ENCODE peak calls at places on chromosomes 16 and 17, in eight cellular contexts. J, G, P, H, Y, E, Z and S are unnamed samples.
A peak's percentile ranks its signal among the peaks of the same experiment; 100 is the strongest.

GRCh38 chr16:12228607-12229499 is 252.3 kb downstream of the SNX29 start:
- DNase-seq in J (no peak), G (no peak), P (no peak), H (peak; percentile 29), Y (peak; percentile 18), E (peak; percentile 61), Z (peak; percentile 89), S (no peak)

GRCh38 chr16:85689285-85689949 is 663 bp upstream of the GINS2 start:
- DNase-seq in J (no peak), G (no peak), P (no peak), H (no peak), Y (no peak), E (no peak), Z (no peak), S (no peak)

GRCh38 chr17:10177921-10178788 is 20.3 kb downstream of the GAS7 start:
- DNase-seq in J (no peak), G (no peak), P (no peak), H (no peak), Y (no peak), E (peak; percentile 87), Z (peak; percentile 87), S (no peak)

GRCh38 chr16:86217891-86218270 is 292.4 kb upstream of the FOXF1 start:
- DNase-seq in J (no peak), G (no peak), P (no peak), H (no peak), Y (no peak), E (no peak), Z (no peak), S (no peak)

GRCh38 chr17:9169116-9169515 is 147.8 kb downstream of the NTN1 start:
- DNase-seq in J (no peak), G (no peak), P (no peak), H (no peak), Y (no peak), E (no peak), Z (no peak), S (no peak)

GRCh38 chr17:63314766-63315165 is 131.3 kb downstream of the CYB561 start:
- DNase-seq in J (no peak), G (no peak), P (no peak), H (no peak), Y (no peak), E (no peak), Z (no peak), S (no peak)

GRCh38 chr17:46020023-46020735 is 21.1 kb downstream of the STH start:
- DNase-seq in J (peak; percentile 44), G (peak; percentile 41), P (no peak), H (no peak), Y (no peak), E (no peak), Z (no peak), S (peak; percentile 60)

GRCh38 chr17:29760279-29760721 is 137.6 kb upstream of the CORO6 start:
- DNase-seq in J (peak; percentile 32), G (peak; percentile 35), P (no peak), H (no peak), Y (no peak), E (no peak), Z (no peak), S (peak; percentile 46)

GRCh38 chr17:72004011-72004427 is 116.8 kb upstream of the SOX9 start:
- DNase-seq in J (no peak), G (no peak), P (no peak), H (no peak), Y (no peak), E (no peak), Z (no peak), S (no peak)

GRCh38 chr16:19515765-19516164 is 6.1 kb downstream of the GDE1 start:
- DNase-seq in J (no peak), G (no peak), P (no peak), H (no peak), Y (no peak), E (no peak), Z (no peak), S (no peak)

GRCh38 chr17:38751144-38751802 is 1.3 kb upstream of the PSMB3 start:
- DNase-seq in J (no peak), G (no peak), P (no peak), H (no peak), Y (no peak), E (no peak), Z (no peak), S (no peak)

GRCh38 chr17:57834146-57834741 is 15.6 kb downstream of the MRPS23 start:
- DNase-seq in J (no peak), G (no peak), P (no peak), H (no peak), Y (peak; percentile 7), E (peak; percentile 34), Z (peak; percentile 83), S (no peak)

GRCh38 chr17:7313028-7313889 is 1.9 kb downstream of the GPS2 start:
- DNase-seq in J (no peak), G (no peak), P (no peak), H (no peak), Y (no peak), E (no peak), Z (peak; percentile 60), S (no peak)

GRCh38 chr17:57985675-57985974 is 2.4 kb downstream of the VEZF1 start:
- DNase-seq in J (no peak), G (no peak), P (no peak), H (no peak), Y (no peak), E (no peak), Z (no peak), S (no peak)

GRCh38 chr17:59365383-59365981 is 34.0 kb downstream of the YPEL2 start:
- DNase-seq in J (no peak), G (no peak), P (no peak), H (no peak), Y (no peak), E (no peak), Z (no peak), S (peak; percentile 11)

GRCh38 chr16:23282508-23282907 is 19.6 kb upstream of the SCNN1B start:
- DNase-seq in J (no peak), G (no peak), P (no peak), H (no peak), Y (no peak), E (no peak), Z (no peak), S (no peak)

GRCh38 chr17:73999246-73999645 is 204.2 kb upstream of the RPL38 start:
- DNase-seq in J (no peak), G (no peak), P (no peak), H (no peak), Y (no peak), E (no peak), Z (no peak), S (no peak)

GRCh38 chr17:39251997-39252396 is 26.3 kb upstream of the STAC2 start:
- DNase-seq in J (no peak), G (no peak), P (no peak), H (no peak), Y (no peak), E (no peak), Z (no peak), S (no peak)

GRCh38 chr17:81480140-81480917 is 32.3 kb downstream of the ACTG1 start:
- DNase-seq in J (no peak), G (no peak), P (no peak), H (no peak), Y (no peak), E (peak; percentile 68), Z (no peak), S (no peak)

GRCh38 chr16:81651758-81652718 is 127.1 kb upstream of the PLCG2 start:
- DNase-seq in J (no peak), G (no peak), P (no peak), H (no peak), Y (no peak), E (no peak), Z (no peak), S (no peak)

GRCh38 chr17:30812218-30813177 is 12.0 kb downstream of the CRLF3 start:
- DNase-seq in J (no peak), G (no peak), P (no peak), H (no peak), Y (no peak), E (no peak), Z (no peak), S (no peak)

GRCh38 chr17:1078062-1078711 is 81.3 kb downstream of the TIMM22 start:
- DNase-seq in J (no peak), G (no peak), P (no peak), H (no peak), Y (no peak), E (no peak), Z (no peak), S (no peak)

GRCh38 chr17:15092762-15093161 is 172.4 kb downstream of the PMP22 start:
- DNase-seq in J (no peak), G (no peak), P (no peak), H (no peak), Y (no peak), E (no peak), Z (no peak), S (no peak)

GRCh38 chr16:3027488-3027795 is 3.6 kb downstream of the THOC6 start:
- DNase-seq in J (no peak), G (no peak), P (no peak), H (no peak), Y (no peak), E (no peak), Z (no peak), S (no peak)

GRCh38 chr17:67203818-67204217 is 41.2 kb downstream of the HELZ start:
- DNase-seq in J (no peak), G (no peak), P (no peak), H (no peak), Y (no peak), E (no peak), Z (no peak), S (no peak)

GRCh38 chr16:31131841-31132271 is 3.7 kb downstream of the PRSS8 start:
- DNase-seq in J (no peak), G (no peak), P (no peak), H (no peak), Y (no peak), E (no peak), Z (no peak), S (no peak)

GRCh38 chr16:23016372-23016771 is 132.9 kb downstream of the USP31 start:
- DNase-seq in J (no peak), G (no peak), P (no peak), H (no peak), Y (no peak), E (no peak), Z (no peak), S (no peak)

GRCh38 chr16:27816561-27816960 is 247.0 kb downstream of the GSG1L start:
- DNase-seq in J (no peak), G (no peak), P (no peak), H (peak; percentile 11), Y (no peak), E (no peak), Z (no peak), S (no peak)

GRCh38 chr16:2874584-2875362 is 8.2 kb upstream of the FLYWCH2 start:
- DNase-seq in J (peak; percentile 38), G (peak; percentile 50), P (peak; percentile 79), H (peak; percentile 49), Y (peak; percentile 15), E (peak; percentile 42), Z (peak; percentile 85), S (peak; percentile 56)

GRCh38 chr17:61551255-61551742 is 39.7 kb downstream of the NACA2 start:
- DNase-seq in J (no peak), G (no peak), P (no peak), H (no peak), Y (no peak), E (no peak), Z (no peak), S (no peak)

GRCh38 chr17:73338050-73338491 is 26.3 kb upstream of the CDC42EP4 start:
- DNase-seq in J (no peak), G (no peak), P (no peak), H (no peak), Y (no peak), E (peak; percentile 83), Z (no peak), S (no peak)